ENCODE peak calls at places on chromosomes 11 and 22, in nine cellular contexts. One of them, this sample, is unnamed.
A peak's percentile ranks its signal among the peaks of the same experiment; 100 is the strongest.

GRCh38 chr11:75240381-75241035 is at the start of gene TPBGL:
- DNase-seq in NT2/D1: no peak
- DNase-seq in Panc1: no peak
- DNase-seq in pancreas: peak; percentile 70
- DNase-seq in right atrium auricular region: no peak
- DNase-seq in small intestine: no peak
- DNase-seq in colonic mucosa: no peak
- DNase-seq in adipocyte: peak; percentile 23
- DNase-seq in heart left ventricle: peak; percentile 42
- DNase-seq in this sample: no peak

GRCh38 chr11:134423106-134423505 is 11.1 kb upstream of the B3GAT1 start:
- DNase-seq in NT2/D1: no peak
- DNase-seq in Panc1: no peak
- DNase-seq in pancreas: no peak
- DNase-seq in right atrium auricular region: no peak
- DNase-seq in small intestine: no peak
- DNase-seq in colonic mucosa: no peak
- DNase-seq in adipocyte: no peak
- DNase-seq in heart left ventricle: no peak
- DNase-seq in this sample: no peak

GRCh38 chr11:102911758-102912481 is 37.1 kb upstream of the MMP12 start:
- DNase-seq in NT2/D1: peak; percentile 51
- DNase-seq in Panc1: no peak
- DNase-seq in pancreas: no peak
- DNase-seq in right atrium auricular region: no peak
- DNase-seq in small intestine: no peak
- DNase-seq in colonic mucosa: no peak
- DNase-seq in adipocyte: no peak
- DNase-seq in heart left ventricle: no peak
- DNase-seq in this sample: no peak

GRCh38 chr11:34640050-34640971 is 19.4 kb downstream of the EHF start:
- DNase-seq in NT2/D1: no peak
- DNase-seq in Panc1: no peak
- DNase-seq in pancreas: peak; percentile 88
- DNase-seq in right atrium auricular region: no peak
- DNase-seq in small intestine: peak; percentile 98
- DNase-seq in colonic mucosa: peak; percentile 89
- DNase-seq in adipocyte: peak; percentile 10
- DNase-seq in heart left ventricle: no peak
- DNase-seq in this sample: no peak

GRCh38 chr11:125468852-125469251 is 27.2 kb downstream of the FEZ1 start:
- DNase-seq in NT2/D1: no peak
- DNase-seq in Panc1: no peak
- DNase-seq in pancreas: no peak
- DNase-seq in right atrium auricular region: no peak
- DNase-seq in small intestine: no peak
- DNase-seq in colonic mucosa: no peak
- DNase-seq in adipocyte: no peak
- DNase-seq in heart left ventricle: no peak
- DNase-seq in this sample: no peak

GRCh38 chr11:5380740-5381342 is 2.8 kb upstream of the OR51M1 start:
- DNase-seq in NT2/D1: peak; percentile 78
- DNase-seq in Panc1: peak; percentile 45
- DNase-seq in pancreas: no peak
- DNase-seq in right atrium auricular region: no peak
- DNase-seq in small intestine: peak; percentile 43
- DNase-seq in colonic mucosa: peak; percentile 48
- DNase-seq in adipocyte: peak; percentile 88
- DNase-seq in heart left ventricle: peak; percentile 19
- DNase-seq in this sample: peak; percentile 34

GRCh38 chr11:57511741-57512430 is 3.6 kb downstream of the SLC43A1 start:
- DNase-seq in NT2/D1: no peak
- DNase-seq in Panc1: no peak
- DNase-seq in pancreas: no peak
- DNase-seq in right atrium auricular region: no peak
- DNase-seq in small intestine: no peak
- DNase-seq in colonic mucosa: no peak
- DNase-seq in adipocyte: no peak
- DNase-seq in heart left ventricle: no peak
- DNase-seq in this sample: no peak

GRCh38 chr11:30196400-30197206 is 34.2 kb upstream of the FSHB start:
- DNase-seq in NT2/D1: peak; percentile 46
- DNase-seq in Panc1: peak; percentile 24
- DNase-seq in pancreas: peak; percentile 66
- DNase-seq in right atrium auricular region: peak; percentile 73
- DNase-seq in small intestine: peak; percentile 31
- DNase-seq in colonic mucosa: peak; percentile 57
- DNase-seq in adipocyte: peak; percentile 63
- DNase-seq in heart left ventricle: peak; percentile 39
- DNase-seq in this sample: no peak

GRCh38 chr22:25478573-25478972 is 85.9 kb upstream of the GRK3 start:
- DNase-seq in NT2/D1: no peak
- DNase-seq in Panc1: no peak
- DNase-seq in pancreas: no peak
- DNase-seq in right atrium auricular region: no peak
- DNase-seq in small intestine: no peak
- DNase-seq in colonic mucosa: no peak
- DNase-seq in adipocyte: no peak
- DNase-seq in heart left ventricle: no peak
- DNase-seq in this sample: no peak

GRCh38 chr22:36595968-36596367 is 67.0 kb upstream of the EIF3D start:
- DNase-seq in NT2/D1: no peak
- DNase-seq in Panc1: no peak
- DNase-seq in pancreas: no peak
- DNase-seq in right atrium auricular region: no peak
- DNase-seq in small intestine: no peak
- DNase-seq in colonic mucosa: no peak
- DNase-seq in adipocyte: no peak
- DNase-seq in heart left ventricle: no peak
- DNase-seq in this sample: no peak

GRCh38 chr11:28338371-28338770 is 230.2 kb downstream of the METTL15 start:
- DNase-seq in NT2/D1: no peak
- DNase-seq in Panc1: no peak
- DNase-seq in pancreas: no peak
- DNase-seq in right atrium auricular region: no peak
- DNase-seq in small intestine: no peak
- DNase-seq in colonic mucosa: no peak
- DNase-seq in adipocyte: no peak
- DNase-seq in heart left ventricle: no peak
- DNase-seq in this sample: no peak

GRCh38 chr11:11568651-11569229 is 53.1 kb downstream of the GALNT18 start:
- DNase-seq in NT2/D1: no peak
- DNase-seq in Panc1: no peak
- DNase-seq in pancreas: no peak
- DNase-seq in right atrium auricular region: no peak
- DNase-seq in small intestine: no peak
- DNase-seq in colonic mucosa: no peak
- DNase-seq in adipocyte: no peak
- DNase-seq in heart left ventricle: no peak
- DNase-seq in this sample: no peak

GRCh38 chr11:9905562-9905961 is 241.7 kb downstream of the SWAP70 start:
- DNase-seq in NT2/D1: no peak
- DNase-seq in Panc1: no peak
- DNase-seq in pancreas: no peak
- DNase-seq in right atrium auricular region: no peak
- DNase-seq in small intestine: no peak
- DNase-seq in colonic mucosa: no peak
- DNase-seq in adipocyte: no peak
- DNase-seq in heart left ventricle: no peak
- DNase-seq in this sample: no peak

GRCh38 chr11:126350811-126351210 is 4.7 kb upstream of the ST3GAL4 start:
- DNase-seq in NT2/D1: no peak
- DNase-seq in Panc1: no peak
- DNase-seq in pancreas: no peak
- DNase-seq in right atrium auricular region: no peak
- DNase-seq in small intestine: no peak
- DNase-seq in colonic mucosa: no peak
- DNase-seq in adipocyte: no peak
- DNase-seq in heart left ventricle: no peak
- DNase-seq in this sample: no peak

DNA sequence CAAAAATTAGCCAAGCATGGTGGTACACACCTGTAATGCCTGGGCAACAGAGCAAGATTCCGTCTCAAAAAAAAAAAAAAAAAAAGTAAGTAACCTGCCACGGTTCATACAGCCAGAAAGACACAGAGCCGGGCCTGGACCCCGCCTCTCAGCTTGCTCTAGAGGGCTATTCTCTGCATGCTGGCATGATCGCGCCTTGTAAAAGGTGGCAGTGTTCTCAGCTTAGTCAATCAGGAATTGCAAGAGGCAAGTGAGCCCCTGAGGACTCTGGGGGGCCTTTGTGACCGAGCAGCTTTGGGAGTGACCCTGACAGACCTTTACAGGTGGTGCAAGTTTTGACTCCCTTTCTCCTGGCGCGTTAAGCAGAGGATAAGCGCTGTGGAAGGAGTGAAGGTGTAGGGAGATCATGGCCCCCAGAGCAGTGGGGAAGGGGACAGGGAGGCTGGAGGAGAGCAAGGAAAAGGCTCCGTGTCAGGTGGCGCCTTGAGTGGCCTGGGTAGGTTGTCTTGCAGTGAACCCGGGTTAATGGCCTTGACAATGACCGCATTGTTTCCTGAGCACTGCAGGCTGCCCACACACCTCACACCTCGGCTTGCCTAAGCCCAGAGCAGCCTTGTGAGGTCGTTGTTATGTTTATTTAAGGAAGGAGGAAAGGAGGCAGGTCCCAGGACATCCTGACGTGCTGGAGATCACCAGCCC is 48.9 kb downstream of the CDPF1 start:
- DNase-seq in NT2/D1: peak; percentile 62
- DNase-seq in Panc1: no peak
- DNase-seq in pancreas: no peak
- DNase-seq in right atrium auricular region: no peak
- DNase-seq in small intestine: peak; percentile 74
- DNase-seq in colonic mucosa: peak; percentile 80
- DNase-seq in adipocyte: no peak
- DNase-seq in heart left ventricle: no peak
- DNase-seq in this sample: no peak
- H3K4me3 ChIP-seq in NT2/D1: no peak overlapping the region
- H3K4me3 ChIP-seq in Panc1: no peak overlapping the region
- H3K4me3 ChIP-seq in pancreas: no peak overlapping the region
- H3K4me3 ChIP-seq in right atrium auricular region: no peak overlapping the region
- H3K4me3 ChIP-seq in small intestine: no peak overlapping the region
- H3K4me3 ChIP-seq in colonic mucosa: no peak overlapping the region
- H3K4me3 ChIP-seq in adipocyte: no peak overlapping the region
- H3K4me3 ChIP-seq in heart left ventricle: no peak overlapping the region
- H3K4me3 ChIP-seq in this sample: no peak overlapping the region

DNA sequence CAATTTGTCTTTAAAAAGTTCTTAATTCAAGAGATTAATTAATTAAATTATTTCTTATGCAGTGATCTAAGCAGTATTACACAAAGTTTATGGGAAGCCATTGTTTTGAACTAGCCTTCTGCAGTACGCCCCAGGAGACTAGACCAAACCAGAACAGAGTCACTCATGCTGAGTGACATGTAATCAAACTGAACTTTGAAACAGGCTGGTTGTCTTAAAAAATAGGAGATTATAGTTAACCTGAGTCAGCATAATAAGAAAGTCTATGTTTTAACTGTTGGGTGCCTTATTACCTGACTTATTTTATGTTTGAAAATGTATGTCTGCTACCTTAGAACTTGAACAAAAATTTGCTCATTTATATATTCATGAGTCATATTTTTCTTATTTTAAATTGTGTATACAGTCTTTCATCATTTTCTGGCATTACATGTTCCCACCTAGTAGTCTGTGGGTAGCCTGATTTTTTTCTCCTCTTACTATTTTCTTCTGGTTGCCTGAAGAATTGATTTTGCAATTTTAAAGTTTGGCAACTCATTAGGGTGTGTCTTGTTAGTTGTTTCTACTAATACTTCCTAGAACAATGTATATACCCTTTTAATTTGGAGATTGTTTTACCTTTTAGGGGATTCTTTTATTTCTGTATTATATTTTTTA is 161.4 kb downstream of the AASDHPPT start:
- DNase-seq in NT2/D1: no peak
- DNase-seq in Panc1: no peak
- DNase-seq in pancreas: no peak
- DNase-seq in right atrium auricular region: no peak
- DNase-seq in small intestine: peak; percentile 64
- DNase-seq in colonic mucosa: no peak
- DNase-seq in adipocyte: peak; percentile 34
- DNase-seq in heart left ventricle: no peak
- DNase-seq in this sample: no peak
- H3K9me3 ChIP-seq in NT2/D1: no peaks in the 10 kb centered on the region
- H3K9me3 ChIP-seq in Panc1: no peaks in the 10 kb centered on the region
- H3K9me3 ChIP-seq in pancreas: no peaks in the 10 kb centered on the region
- H3K9me3 ChIP-seq in right atrium auricular region: no peaks in the 10 kb centered on the region
- H3K9me3 ChIP-seq in small intestine: no peaks in the 10 kb centered on the region
- H3K9me3 ChIP-seq in colonic mucosa: no peaks in the 10 kb centered on the region
- H3K9me3 ChIP-seq in adipocyte: no peaks in the 10 kb centered on the region
- H3K9me3 ChIP-seq in heart left ventricle: no peaks in the 10 kb centered on the region
- H3K9me3 ChIP-seq in this sample: no peaks in the 10 kb centered on the region

GRCh38 chr11:73995247-73995646 is 12.6 kb upstream of the UCP2 start:
- DNase-seq in NT2/D1: no peak
- DNase-seq in Panc1: no peak
- DNase-seq in pancreas: no peak
- DNase-seq in right atrium auricular region: no peak
- DNase-seq in small intestine: peak; percentile 25
- DNase-seq in colonic mucosa: no peak
- DNase-seq in adipocyte: no peak
- DNase-seq in heart left ventricle: no peak
- DNase-seq in this sample: no peak

GRCh38 chr11:73988227-73988626 is 5.6 kb upstream of the UCP2 start:
- DNase-seq in NT2/D1: no peak
- DNase-seq in Panc1: no peak
- DNase-seq in pancreas: no peak
- DNase-seq in right atrium auricular region: no peak
- DNase-seq in small intestine: no peak
- DNase-seq in colonic mucosa: no peak
- DNase-seq in adipocyte: no peak
- DNase-seq in heart left ventricle: no peak
- DNase-seq in this sample: no peak

GRCh38 chr11:73989156-73989555 is 6.5 kb upstream of the UCP2 start:
- DNase-seq in NT2/D1: no peak
- DNase-seq in Panc1: no peak
- DNase-seq in pancreas: no peak
- DNase-seq in right atrium auricular region: no peak
- DNase-seq in small intestine: no peak
- DNase-seq in colonic mucosa: no peak
- DNase-seq in adipocyte: no peak
- DNase-seq in heart left ventricle: no peak
- DNase-seq in this sample: no peak

GRCh38 chr11:73991471-73992006 is 8.9 kb upstream of the UCP2 start:
- DNase-seq in NT2/D1: no peak
- DNase-seq in Panc1: no peak
- DNase-seq in pancreas: no peak
- DNase-seq in right atrium auricular region: no peak
- DNase-seq in small intestine: no peak
- DNase-seq in colonic mucosa: no peak
- DNase-seq in adipocyte: no peak
- DNase-seq in heart left ventricle: no peak
- DNase-seq in this sample: no peak

GRCh38 chr11:73990727-73991126 is 8.1 kb upstream of the UCP2 start:
- DNase-seq in NT2/D1: no peak
- DNase-seq in Panc1: no peak
- DNase-seq in pancreas: no peak
- DNase-seq in right atrium auricular region: no peak
- DNase-seq in small intestine: no peak
- DNase-seq in colonic mucosa: no peak
- DNase-seq in adipocyte: no peak
- DNase-seq in heart left ventricle: no peak
- DNase-seq in this sample: no peak
- H3K4me3 ChIP-seq in NT2/D1: no peak overlapping the region
- H3K4me3 ChIP-seq in Panc1: no peak overlapping the region
- H3K4me3 ChIP-seq in pancreas: no peak overlapping the region
- H3K4me3 ChIP-seq in right atrium auricular region: no peak overlapping the region
- H3K4me3 ChIP-seq in small intestine: no peak overlapping the region
- H3K4me3 ChIP-seq in colonic mucosa: no peak overlapping the region
- H3K4me3 ChIP-seq in adipocyte: no peak overlapping the region
- H3K4me3 ChIP-seq in heart left ventricle: no peak overlapping the region
- H3K4me3 ChIP-seq in this sample: no peak overlapping the region

GRCh38 chr11:70808686-70809375 is 410.5 kb downstream of the CTTN start:
- DNase-seq in NT2/D1: no peak
- DNase-seq in Panc1: no peak
- DNase-seq in pancreas: peak; percentile 31
- DNase-seq in right atrium auricular region: no peak
- DNase-seq in small intestine: no peak
- DNase-seq in colonic mucosa: no peak
- DNase-seq in adipocyte: no peak
- DNase-seq in heart left ventricle: no peak
- DNase-seq in this sample: no peak
- H3K9me3 ChIP-seq in NT2/D1: no peaks in the 10 kb centered on the region
- H3K9me3 ChIP-seq in Panc1: no peaks in the 10 kb centered on the region
- H3K9me3 ChIP-seq in pancreas: no peaks in the 10 kb centered on the region
- H3K9me3 ChIP-seq in right atrium auricular region: no peaks in the 10 kb centered on the region
- H3K9me3 ChIP-seq in small intestine: no peaks in the 10 kb centered on the region
- H3K9me3 ChIP-seq in colonic mucosa: no peaks in the 10 kb centered on the region
- H3K9me3 ChIP-seq in adipocyte: no peaks in the 10 kb centered on the region
- H3K9me3 ChIP-seq in heart left ventricle: no peaks in the 10 kb centered on the region
- H3K9me3 ChIP-seq in this sample: no peaks in the 10 kb centered on the region

This sample was measured in CD4-positive, CD25-positive, alpha-beta regulatory T cell.